ENCODE peak calls at places on chromosomes 3 and 15, in four cellular contexts. G is HepG2, S is GM12878, I is H1. J is an unnamed sample.

GRCh38 chr3:30747771-30748281 is 141.4 kb downstream of the TGFBR2 start:
- DNase-seq in G (peak; percentile 55), S (no peak), I (no peak), J (no peak)

GRCh38 chr3:66593978-66594377 is 93.2 kb upstream of the LRIG1 start:
- DNase-seq in G (peak; percentile 74), S (no peak), I (no peak), J (no peak)

GRCh38 chr15:70474682-70475438 is 288.5 kb downstream of the UACA start:
- DNase-seq in G (no peak), S (no peak), I (no peak), J (no peak)

GRCh38 chr15:78004919-78005634 is 72.4 kb downstream of the TBC1D2B start:
- DNase-seq in G (no peak), S (no peak), I (no peak), J (no peak)

GRCh38 chr3:159293493-159293892 is 491.6 kb downstream of the MFSD1 start:
- DNase-seq in G (no peak), S (no peak), I (no peak), J (no peak)

GRCh38 chr3:69770219-69770618 is 31.0 kb downstream of the MITF start:
- DNase-seq in G (no peak), S (no peak), I (no peak), J (no peak)

GRCh38 chr3:43273429-43273828 is 12.9 kb upstream of the SNRK start:
- DNase-seq in G (no peak), S (no peak), I (no peak), J (no peak)

GRCh38 chr3:14324224-14324944 is 78.0 kb upstream of the SLC6A6 start:
- DNase-seq in G (no peak), S (no peak), I (no peak), J (no peak)

GRCh38 chr3:10707089-10707983 is 108.7 kb upstream of the SLC6A11 start:
- DNase-seq in G (no peak), S (no peak), I (peak; percentile 62), J (no peak)

GRCh38 chr3:49276475-49277356 is at the start of gene C3orf62:
- DNase-seq in G (no peak), S (peak; percentile 37), I (peak; percentile 73), J (no peak)

GRCh38 chr3:159816507-159816906 is 172.1 kb upstream of the IL12A start:
- DNase-seq in G (no peak), S (no peak), I (no peak), J (no peak)

GRCh38 chr3:144771401-144771870 is 799.8 kb downstream of the DIPK2A start:
- DNase-seq in G (no peak), S (no peak), I (no peak), J (no peak)

GRCh38 chr3:189355481-189356201 is 183.9 kb downstream of the TPRG1 start:
- DNase-seq in G (peak; percentile 52), S (no peak), I (no peak), J (peak; percentile 38)
- TF ChIP-seq SUZ12 in G (no peak), S (no peak), I (no peak), J (no peak)

DNA sequence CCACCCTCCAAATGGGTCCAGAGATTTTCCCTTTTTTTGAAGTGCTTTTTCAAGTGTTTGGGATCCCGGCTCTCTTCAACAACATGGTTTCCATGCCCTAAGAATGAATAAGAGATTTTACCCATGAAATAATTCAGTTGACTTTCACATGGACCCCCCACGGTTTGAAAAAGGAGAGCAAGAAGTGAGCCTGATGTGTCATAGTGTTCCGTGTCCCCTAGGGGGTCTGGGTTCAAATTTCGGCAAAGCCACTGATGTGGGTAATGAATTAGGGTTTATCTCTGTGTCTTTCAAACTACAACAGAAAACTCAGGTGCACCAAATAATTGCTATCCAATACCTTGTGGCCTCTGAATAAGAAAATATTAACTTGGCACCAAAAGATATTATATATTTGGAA is 2.9 kb downstream of the BOC start:
- DNase-seq in G (no peak), S (no peak), I (no peak), J (no peak)
- H3K4me3 ChIP-seq in G (no peak overlapping the region), S (no peak overlapping the region), I (no peak overlapping the region), J (no peak overlapping the region)

DNA sequence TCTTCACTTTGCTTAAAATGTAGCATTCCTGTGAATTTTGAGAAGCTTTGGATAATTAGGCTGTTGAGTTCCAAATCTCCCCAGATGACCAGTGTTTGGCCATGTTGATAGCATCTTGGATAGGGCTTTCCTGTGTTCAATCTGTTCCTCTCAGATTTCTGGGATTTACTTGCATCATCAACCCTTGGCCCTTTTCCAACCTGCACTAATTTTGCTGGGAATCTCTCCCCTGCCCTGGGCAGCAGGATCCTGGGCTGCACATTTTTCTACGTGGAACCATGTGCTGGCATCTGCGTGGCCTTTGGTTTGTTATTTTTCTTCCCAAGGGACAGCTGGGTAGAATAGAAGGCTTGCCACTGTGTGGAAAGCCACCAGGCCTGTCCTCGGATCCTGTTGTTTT is 75.4 kb upstream of the PLXNA1 start:
- DNase-seq in G (no peak), S (no peak), I (no peak), J (no peak)
- TF ChIP-seq YY1 in G (no peak), S (no peak), I (no peak), J (no peak)

DNA sequence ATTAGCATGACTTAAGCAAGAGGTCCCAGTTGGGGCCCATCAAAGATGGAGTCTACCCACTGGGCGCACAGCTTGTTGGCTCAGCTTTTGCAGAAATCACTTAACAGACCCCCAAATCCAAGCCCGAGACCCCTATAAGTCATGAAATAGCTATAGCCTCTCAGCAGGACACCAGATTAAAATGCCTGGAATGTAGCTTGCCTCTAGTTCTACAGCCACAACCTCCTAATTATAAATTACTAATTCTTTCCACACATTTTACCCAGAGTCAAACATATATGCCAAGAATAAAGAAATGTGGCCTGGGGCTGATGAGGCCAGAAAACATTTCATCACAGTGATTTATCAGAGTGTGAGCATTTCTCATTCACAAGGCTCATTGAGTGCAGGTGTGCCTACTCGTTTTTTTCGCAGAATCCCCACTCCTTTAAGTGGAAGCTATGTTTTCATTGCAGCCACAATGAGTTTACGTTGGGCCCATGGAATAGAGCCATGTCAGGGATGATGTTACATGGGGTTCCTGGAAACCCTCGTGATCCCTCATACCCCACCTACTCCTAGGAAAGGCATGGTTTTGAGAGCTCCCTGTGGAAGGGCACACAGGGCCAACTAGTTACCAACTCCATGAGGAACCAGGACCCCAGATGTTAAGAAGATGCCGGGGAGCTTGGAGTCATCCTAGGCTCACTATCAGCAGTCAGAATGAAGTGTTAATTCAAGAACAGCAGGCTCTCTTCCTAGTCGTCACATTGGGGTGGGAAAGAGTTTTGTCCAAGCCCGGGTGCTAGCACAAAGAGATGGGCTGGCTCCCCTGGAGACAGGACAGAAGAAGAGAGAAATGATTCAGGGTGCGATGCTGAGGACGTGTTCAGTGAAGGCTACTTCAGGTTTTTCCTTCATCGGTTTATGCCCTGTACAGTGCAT is 90.3 kb upstream of the ABHD17C start:
- DNase-seq in G (no peak), S (no peak), I (peak; percentile 40), J (no peak)
- TF ChIP-seq SUZ12 in G (no peak), S (no peak), I (no peak), J (no peak)

DNA sequence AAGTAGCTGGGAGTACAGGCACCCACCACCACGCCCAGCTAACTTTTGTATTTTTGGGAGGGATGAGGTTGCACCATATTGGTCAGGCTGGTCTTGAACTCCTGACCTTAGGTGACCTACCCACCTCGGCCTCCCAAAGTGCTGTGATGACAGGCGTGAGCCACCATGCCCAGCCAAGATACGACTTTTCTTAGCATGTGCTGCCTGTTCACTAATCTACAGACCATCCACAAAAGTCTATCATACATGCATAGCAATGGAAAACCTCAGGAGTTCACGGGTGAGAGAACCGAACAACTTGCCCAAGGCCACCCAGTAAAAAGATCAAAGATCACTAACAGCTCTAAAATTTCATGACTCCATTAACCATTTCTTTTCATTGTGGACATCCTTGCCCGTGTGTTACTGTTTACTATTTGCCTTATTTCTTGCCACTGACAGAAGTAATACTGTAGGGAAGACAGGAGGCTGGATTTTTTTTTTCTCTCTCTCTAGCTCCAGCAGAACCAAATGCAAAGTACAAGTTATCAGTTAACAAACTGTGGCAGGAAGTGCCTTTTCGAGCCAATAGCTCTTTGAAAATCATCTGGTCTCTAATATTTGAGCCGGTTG is 92.3 kb downstream of the FOXP1 start:
- DNase-seq in G (no peak), S (no peak), I (no peak), J (no peak)
- H3K4me3 ChIP-seq in G (no peak overlapping the region), S (no peak overlapping the region), I (no peak overlapping the region), J (no peak overlapping the region)

J was measured in NT2/D1.